ENCODE peak calls at places on chromosomes 13 and 19, in four cellular contexts. F, O, V and X are unnamed samples.

GRCh38 chr19:374183-374885 is 29.7 kb upstream of the MIER2 start:
- DNase-seq in F (no peak), V (no peak), O (no peak), X (no peak)

GRCh38 chr19:1560281-1560882 is 7.7 kb downstream of the MEX3D start:
- DNase-seq in V (no peak), F (no peak), O (no peak), X (no peak)

GRCh38 chr19:53771133-53771532 is 53.0 kb downstream of the NLRP12 start:
- DNase-seq in O (no peak), F (no peak), V (no peak), X (no peak)

GRCh38 chr13:47216176-47216822 is 319.4 kb upstream of the HTR2A start:
- DNase-seq in O (no peak), V (no peak), F (no peak), X (no peak)

GRCh38 chr13:36130542-36131214 is 504 bp downstream of the DCLK1 start:
- DNase-seq in V (no peak), O (no peak), F (no peak), X (peak)

GRCh38 chr19:10421240-10421948 is 1.1 kb downstream of the PDE4A start:
- DNase-seq in O (no peak), F (no peak), V (no peak), X (no peak)

GRCh38 chr19:10074153-10074552 is 12.0 kb upstream of the SHFL start:
- DNase-seq in V (peak), O (no peak), F (peak), X (no peak)

GRCh38 chr13:41649659-41650058 is 192.3 kb downstream of the RGCC start:
- DNase-seq in F (no peak), O (no peak), V (peak), X (peak)

GRCh38 chr13:114177245-114178010 is 1.6 kb upstream of the CFAP97D2 start:
- DNase-seq in O (no peak), F (no peak), V (no peak), X (no peak)

GRCh38 chr19:7815325-7815724 is 14.7 kb upstream of the EVI5L start:
- DNase-seq in F (no peak), O (no peak), V (no peak), X (no peak)

GRCh38 chr13:98586400-98587144 is 9.7 kb upstream of the STK24 start:
- DNase-seq in V (peak), F (no peak), O (no peak), X (no peak)

GRCh38 chr19:14450876-14451275 is 17.8 kb downstream of the PKN1 start:
- DNase-seq in V (no peak), O (no peak), F (no peak), X (no peak)

GRCh38 chr19:45306040-45306439 is 16.6 kb downstream of the CKM start:
- DNase-seq in O (no peak), V (no peak), F (no peak), X (no peak)

GRCh38 chr13:50543767-50544166 is 299.7 kb downstream of the DLEU7 start:
- DNase-seq in O (no peak), F (no peak), V (no peak), X (no peak)

GRCh38 chr19:48648134-48648533 is 2.1 kb upstream of the CA11 start:
- DNase-seq in F (no peak), V (no peak), O (no peak), X (no peak)

GRCh38 chr13:73317140-73317539 is 258.3 kb downstream of the KLF5 start:
- DNase-seq in O (no peak), F (no peak), V (no peak), X (no peak)

GRCh38 chr13:48647625-48648024 is 6.1 kb upstream of the CYSLTR2 start:
- DNase-seq in V (peak), F (no peak), O (no peak), X (no peak)

GRCh38 chr19:1027953-1028902 is 1.8 kb downstream of the CNN2 start:
- DNase-seq in F (peak), V (peak), O (peak), X (peak)

GRCh38 chr19:2546128-2547032 is 70.5 kb downstream of the GADD45B start:
- DNase-seq in O (no peak), V (peak), F (no peak), X (peak)

GRCh38 chr13:31538067-31539042 is 201.0 kb upstream of the RXFP2 start:
- DNase-seq in F (peak), O (no peak), V (peak), X (no peak)

GRCh38 chr19:12090807-12091206 is 26.3 kb downstream of the ZNF844 start:
- DNase-seq in F (peak), V (peak), O (no peak), X (peak)

GRCh38 chr19:38697197-38697596 is 47.1 kb downstream of the CAPN12 start:
- DNase-seq in F (no peak), O (no peak), V (no peak), X (no peak)

GRCh38 chr19:5692785-5693194 is 2.7 kb downstream of the RPL36 start:
- DNase-seq in V (no peak), F (no peak), O (no peak), X (no peak)

GRCh38 chr13:23656637-23657036 is 86.4 kb downstream of the TNFRSF19 start:
- DNase-seq in V (peak), O (no peak), F (no peak), X (no peak)

GRCh38 chr13:97566907-97567306 is 132.9 kb downstream of the RAP2A start:
- DNase-seq in F (no peak), O (no peak), V (no peak), X (no peak)

GRCh38 chr19:40702337-40703012 is 12.0 kb upstream of the NUMBL start:
- DNase-seq in V (peak), F (peak), O (peak), X (peak)

GRCh38 chr13:75458696-75459422 is 23.1 kb downstream of the TBC1D4 start:
- DNase-seq in O (no peak), V (peak), F (no peak), X (peak)

DNA sequence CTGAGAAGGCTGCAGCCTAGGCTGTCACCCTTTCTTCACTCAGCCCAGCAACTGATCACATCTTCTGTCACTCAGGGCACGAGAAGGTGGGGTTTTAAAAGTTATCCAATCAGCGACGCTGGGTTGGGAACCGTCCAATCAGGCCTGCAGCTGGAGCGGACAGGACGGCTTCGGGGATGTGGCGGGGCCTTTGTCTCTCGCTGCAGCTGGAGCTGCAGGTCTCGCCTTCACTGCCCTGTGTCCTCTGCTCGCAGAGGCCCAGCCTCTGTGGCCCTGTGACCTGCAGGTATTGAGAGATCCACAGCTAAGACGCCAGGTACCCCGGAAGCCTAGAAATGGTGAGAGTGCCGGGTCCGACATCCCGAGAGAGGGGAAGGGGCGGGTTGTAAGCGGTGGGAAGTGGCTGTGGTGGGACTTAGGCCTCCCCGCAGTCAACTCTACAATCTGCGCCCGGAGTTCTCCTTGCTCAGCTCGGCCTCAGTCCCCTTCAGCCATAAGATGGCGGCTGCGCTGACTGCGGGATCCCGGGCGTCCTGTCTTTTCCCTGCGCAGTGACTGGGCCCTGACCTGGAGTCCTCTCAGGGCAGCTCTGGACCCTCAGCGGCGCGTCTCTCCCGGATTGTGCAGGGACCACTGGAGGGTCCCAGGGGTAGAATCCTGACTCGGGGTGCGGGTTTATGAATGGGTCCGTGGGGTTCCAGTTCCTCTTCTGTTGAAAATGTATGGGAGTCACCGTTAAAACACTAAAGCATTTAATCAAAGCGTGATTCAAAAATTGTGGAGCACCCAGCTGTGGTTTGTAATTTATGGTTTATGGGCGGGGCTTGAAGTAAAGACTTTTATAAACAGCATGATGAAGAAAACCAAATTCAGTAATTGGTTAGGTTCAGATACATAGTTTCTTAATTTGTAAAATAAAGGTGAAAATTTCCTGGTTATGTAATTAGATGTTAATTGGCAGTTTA is at the start of gene ZNF714:
- DNase-seq in O (peak), F (peak), V (peak), X (peak)
- TF ChIP-seq NR3C1 in O (no peak), F (no peak), V (no peak), X (no peak)

GRCh38 chr19:51091126-51091525 is 8.4 kb upstream of the KLK14 start:
- DNase-seq in O (no peak), F (no peak), V (no peak), X (no peak)

GRCh38 chr19:51094696-51095279 is 12.1 kb upstream of the KLK14 start:
- DNase-seq in O (peak), F (peak), V (peak), X (peak)

GRCh38 chr19:51091895-51092873 is 9.5 kb upstream of the KLK14 start:
- DNase-seq in F (no peak), V (no peak), O (no peak), X (no peak)

GRCh38 chr19:51093066-51093465 is 10.4 kb upstream of the KLK14 start:
- DNase-seq in O (no peak), F (no peak), V (peak), X (no peak)

DNA sequence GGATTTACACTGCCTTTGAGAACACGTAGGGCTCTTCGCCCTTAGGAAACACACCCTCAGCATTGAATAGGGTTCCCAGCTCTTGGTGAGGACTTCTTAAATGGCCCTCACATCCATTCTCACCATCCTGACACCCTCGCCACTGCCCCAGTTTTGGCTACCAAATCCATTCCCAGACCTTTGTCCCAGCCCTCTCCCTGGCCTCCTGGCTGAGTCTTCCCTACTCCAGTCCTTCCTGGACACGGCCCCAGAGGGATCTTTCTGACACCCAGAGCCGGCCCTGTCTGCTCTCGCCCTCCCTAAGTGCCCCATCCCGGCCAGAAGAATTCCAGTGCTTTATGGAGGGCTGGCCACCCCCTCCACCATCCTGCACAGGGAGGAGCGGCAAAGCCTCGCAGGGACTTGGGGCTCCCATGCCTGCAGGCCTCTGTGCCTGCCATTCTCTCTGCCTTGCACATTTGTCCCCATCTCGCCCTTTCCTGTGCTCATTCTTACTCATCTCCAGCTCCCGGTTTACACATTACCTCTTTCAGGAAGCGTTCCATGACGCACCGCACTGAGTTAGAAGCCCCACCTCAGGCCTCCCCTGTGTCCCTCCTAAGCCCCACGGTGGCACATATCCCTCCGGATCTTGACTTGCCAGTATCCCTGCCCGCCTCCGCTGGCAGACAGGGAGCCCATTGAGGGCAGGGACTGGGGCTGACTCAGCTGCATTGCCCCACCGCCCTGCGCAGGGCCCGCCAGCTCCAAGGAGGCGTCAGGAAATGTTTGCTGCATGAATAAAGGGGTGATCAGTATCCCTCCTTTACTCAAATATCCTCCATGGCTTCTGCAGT is 11.0 kb upstream of the KLK14 start:
- DNase-seq in F (no peak), O (no peak), V (no peak), X (no peak)
- TF ChIP-seq NR3C1 in F (no peak), O (no peak), V (no peak), X (no peak)

DNA sequence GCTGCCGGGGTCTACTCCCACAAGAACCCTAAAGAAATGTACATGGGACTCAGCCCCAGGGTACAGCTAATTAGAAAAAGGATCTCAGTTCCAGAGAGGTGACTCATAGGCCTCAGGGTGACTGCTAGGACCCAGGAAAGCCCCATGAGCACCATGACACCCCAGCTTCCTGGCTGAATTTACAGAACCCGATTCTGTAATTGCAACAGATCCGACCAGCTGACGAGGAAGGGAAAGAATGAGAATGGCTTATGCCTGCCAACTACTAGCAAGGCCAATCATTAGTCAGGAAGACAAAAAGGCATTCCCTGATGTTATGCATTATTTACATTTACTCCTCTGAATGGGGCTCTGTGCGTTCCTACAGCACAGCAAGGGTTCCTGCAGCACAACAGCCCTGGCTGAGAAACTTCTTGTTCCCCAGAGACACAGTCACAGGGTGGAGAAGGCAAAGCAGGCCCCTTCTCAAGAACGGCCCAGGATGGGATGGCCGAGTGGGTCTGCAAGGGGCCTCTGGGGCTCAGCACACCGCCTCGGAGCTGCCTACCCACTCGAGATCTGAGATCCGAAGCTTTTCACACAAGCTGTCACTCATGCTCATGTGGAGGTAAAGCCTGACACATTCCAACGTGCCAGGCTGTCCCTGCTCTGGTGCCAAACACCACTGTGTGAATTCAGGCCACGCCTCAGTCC is 27.2 kb downstream of the PBX4 start:
- DNase-seq in V (peak), F (no peak), O (peak), X (peak)
- TF ChIP-seq NR3C1 in V (no peak), F (no peak), O (no peak), X (no peak)

GRCh38 chr19:47253467-47253881 is 2.9 kb upstream of the CCDC9 start:
- DNase-seq in O (no peak), V (peak), F (no peak), X (no peak)
- TF ChIP-seq NR3C1 in O (no peak), V (no peak), F (no peak), X (no peak)

DNA sequence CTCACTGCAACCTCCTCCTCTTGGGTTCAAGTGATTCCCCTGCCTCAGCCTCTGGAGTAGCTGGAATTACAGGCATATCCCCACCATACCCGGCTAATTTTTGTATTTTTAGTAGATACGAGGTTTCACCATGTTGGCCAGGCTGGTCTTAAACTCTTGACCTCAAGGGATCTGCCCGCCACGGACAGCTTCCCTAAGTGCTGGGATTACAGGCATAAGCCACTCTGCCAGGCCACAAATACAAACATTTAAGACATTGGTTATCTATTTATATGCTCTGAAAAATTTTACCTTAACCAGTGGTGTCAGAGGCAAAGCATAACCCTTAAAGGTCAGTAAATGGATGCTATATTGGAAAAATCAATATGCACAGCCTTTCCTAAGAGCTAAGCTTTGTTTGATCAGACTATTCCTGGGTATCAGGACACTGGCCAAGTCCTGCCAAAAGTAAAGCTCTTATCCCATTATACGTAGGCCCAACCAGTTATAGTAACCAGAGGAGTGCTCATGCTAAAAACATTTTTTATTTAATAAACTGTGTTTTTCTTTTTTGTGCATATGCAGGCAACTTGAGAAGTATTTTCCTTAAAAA is 56.4 kb upstream of the STARD13 start:
- DNase-seq in F (no peak), V (no peak), O (no peak), X (no peak)
- TF ChIP-seq NR3C1 in F (no peak), V (no peak), O (no peak), X (no peak)

DNA sequence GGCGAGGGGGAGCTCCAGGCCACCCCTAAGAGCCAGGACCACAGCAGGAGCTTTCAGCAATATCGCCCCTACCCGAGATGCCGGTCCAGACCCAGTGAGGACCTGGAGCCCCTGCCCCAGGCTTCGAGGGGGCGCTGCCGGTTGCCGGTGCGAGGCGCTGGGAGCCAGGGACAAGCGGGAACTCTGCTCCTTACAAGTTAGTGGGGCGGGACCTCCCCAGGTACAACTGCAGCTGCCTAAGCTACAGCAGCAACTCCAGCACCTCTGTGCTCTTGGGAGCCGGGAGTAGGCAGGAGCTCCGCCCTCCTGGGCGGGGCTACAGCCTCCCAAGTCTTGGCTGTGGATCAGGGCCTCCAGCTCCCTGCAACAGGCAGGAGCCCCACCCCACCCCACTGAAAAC is 15.2 kb upstream of the TSC22D1 start:
- DNase-seq in V (no peak), O (peak), F (peak), X (peak)
- TF ChIP-seq NR3C1 in V (no peak), O (no peak), F (no peak), X (no peak)

GRCh38 chr19:51531349-51532315 is at the start of gene SIGLEC6:
- DNase-seq in O (no peak), V (no peak), F (no peak), X (peak)
- TF ChIP-seq NR3C1 in O (no peak), V (no peak), F (no peak), X (no peak)